ENCODE peak calls at places on chromosomes 3 and 15, in nine cellular contexts. One of them, this sample, is unnamed.

GRCh38 chr15:85154061-85154460 is 172.4 kb downstream of the PDE8A start:
- DNase-seq in uterus: no peak
- DNase-seq in tibial nerve: no peak
- DNase-seq in H54: no peak
- DNase-seq in breast epithelium: no peak
- DNase-seq in A549: no peak
- DNase-seq in HCT116: no peak
- DNase-seq in heart left ventricle: no peak
- DNase-seq in spleen: no peak
- DNase-seq in this sample: no peak

GRCh38 chr15:61159901-61160300 is 69.2 kb downstream of the RORA start:
- DNase-seq in uterus: no peak
- DNase-seq in tibial nerve: no peak
- DNase-seq in H54: no peak
- DNase-seq in breast epithelium: no peak
- DNase-seq in A549: no peak
- DNase-seq in HCT116: no peak
- DNase-seq in heart left ventricle: no peak
- DNase-seq in spleen: no peak
- DNase-seq in this sample: no peak

GRCh38 chr3:94990952-94991705 is 928.3 kb downstream of the NSUN3 start:
- DNase-seq in uterus: no peak
- DNase-seq in tibial nerve: no peak
- DNase-seq in H54: no peak
- DNase-seq in breast epithelium: no peak
- DNase-seq in A549: no peak
- DNase-seq in HCT116: no peak
- DNase-seq in heart left ventricle: no peak
- DNase-seq in spleen: no peak
- DNase-seq in this sample: no peak

GRCh38 chr15:84715442-84716035 is 400 bp downstream of the SEC11A start:
- DNase-seq in uterus: no peak
- DNase-seq in tibial nerve: no peak
- DNase-seq in H54: no peak
- DNase-seq in breast epithelium: no peak
- DNase-seq in A549: peak; percentile 51
- DNase-seq in HCT116: no peak
- DNase-seq in heart left ventricle: no peak
- DNase-seq in spleen: peak; percentile 82
- DNase-seq in this sample: peak; percentile 70

GRCh38 chr3:13007251-13007941 is 65.8 kb downstream of the IQSEC1 start:
- DNase-seq in uterus: no peak
- DNase-seq in tibial nerve: no peak
- DNase-seq in H54: no peak
- DNase-seq in breast epithelium: no peak
- DNase-seq in A549: no peak
- DNase-seq in HCT116: no peak
- DNase-seq in heart left ventricle: no peak
- DNase-seq in spleen: no peak
- DNase-seq in this sample: no peak

GRCh38 chr3:5554245-5554747 is 366.8 kb downstream of the EDEM1 start:
- DNase-seq in uterus: no peak
- DNase-seq in tibial nerve: no peak
- DNase-seq in H54: no peak
- DNase-seq in breast epithelium: no peak
- DNase-seq in A549: no peak
- DNase-seq in HCT116: no peak
- DNase-seq in heart left ventricle: no peak
- DNase-seq in spleen: no peak
- DNase-seq in this sample: no peak

GRCh38 chr15:59111267-59111666 is 6.3 kb downstream of the CCNB2 start:
- DNase-seq in uterus: no peak
- DNase-seq in tibial nerve: no peak
- DNase-seq in H54: no peak
- DNase-seq in breast epithelium: no peak
- DNase-seq in A549: no peak
- DNase-seq in HCT116: no peak
- DNase-seq in heart left ventricle: no peak
- DNase-seq in spleen: no peak
- DNase-seq in this sample: peak; percentile 89

GRCh38 chr15:51955514-51955913 is 16.1 kb downstream of the LEO1 start:
- DNase-seq in uterus: no peak
- DNase-seq in tibial nerve: no peak
- DNase-seq in H54: no peak
- DNase-seq in breast epithelium: no peak
- DNase-seq in A549: no peak
- DNase-seq in HCT116: no peak
- DNase-seq in heart left ventricle: no peak
- DNase-seq in spleen: no peak
- DNase-seq in this sample: no peak

GRCh38 chr3:142602630-142603339 is 6.6 kb downstream of the PLS1 start:
- DNase-seq in uterus: no peak
- DNase-seq in tibial nerve: no peak
- DNase-seq in H54: no peak
- DNase-seq in breast epithelium: no peak
- DNase-seq in A549: no peak
- DNase-seq in HCT116: no peak
- DNase-seq in heart left ventricle: no peak
- DNase-seq in spleen: no peak
- DNase-seq in this sample: no peak

DNA sequence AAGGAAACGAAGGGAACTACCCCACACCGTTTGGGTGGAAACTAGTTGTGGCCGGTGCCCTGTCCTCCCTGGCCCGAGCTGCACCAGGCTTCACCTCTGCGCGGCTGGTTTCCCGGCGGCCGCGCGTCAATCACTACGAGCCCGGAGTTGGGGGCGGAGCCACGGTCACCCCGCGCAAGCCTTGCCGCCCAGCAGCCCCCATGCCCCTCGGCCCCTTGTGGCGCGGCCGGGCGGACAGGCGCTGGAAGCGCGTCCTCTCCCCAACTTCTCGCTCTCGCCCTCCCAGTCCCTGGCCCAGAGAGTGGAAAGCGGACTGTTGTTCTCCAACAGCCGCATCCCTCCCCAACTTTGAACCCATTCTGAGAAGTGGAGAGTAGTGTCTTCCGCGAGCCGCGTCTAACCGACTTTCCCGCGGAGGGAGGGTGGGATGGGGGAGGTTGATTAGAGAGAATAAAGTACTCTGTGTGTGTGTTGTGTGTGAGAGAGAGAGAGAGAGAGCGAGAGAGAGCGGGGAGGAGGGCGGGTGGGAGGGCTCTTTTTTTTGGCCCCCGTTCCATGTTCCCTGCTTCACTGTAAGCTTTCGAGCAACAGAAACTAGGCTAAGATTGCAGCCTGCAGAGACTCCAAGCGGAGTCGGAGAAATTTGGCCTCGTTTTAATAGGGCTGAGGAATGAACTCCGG is 1.4 kb upstream of the MEIS2 start:
- DNase-seq in uterus: peak; percentile 86
- DNase-seq in tibial nerve: peak; percentile 61
- DNase-seq in H54: peak; percentile 71
- DNase-seq in breast epithelium: no peak
- DNase-seq in A549: peak; percentile 66
- DNase-seq in HCT116: peak; percentile 21
- DNase-seq in heart left ventricle: peak; percentile 87
- DNase-seq in spleen: peak; percentile 85
- DNase-seq in this sample: peak; percentile 73
- TF ChIP-seq POLR2A in uterus: peak; percentile 69
- TF ChIP-seq POLR2A in tibial nerve: no peak
- TF ChIP-seq POLR2A in H54: peak; percentile 72
- TF ChIP-seq POLR2A in breast epithelium: peak; percentile 31
- TF ChIP-seq POLR2A in A549: peak; percentile 72
- TF ChIP-seq POLR2A in HCT116: no peak
- TF ChIP-seq POLR2A in heart left ventricle: no peak
- TF ChIP-seq POLR2A in spleen: no peak
- TF ChIP-seq POLR2A in this sample: no peak

GRCh38 chr15:98896002-98896721 is 111.4 kb downstream of the PGPEP1L start:
- DNase-seq in uterus: no peak
- DNase-seq in tibial nerve: no peak
- DNase-seq in H54: no peak
- DNase-seq in breast epithelium: no peak
- DNase-seq in A549: peak; percentile 78
- DNase-seq in HCT116: no peak
- DNase-seq in heart left ventricle: no peak
- DNase-seq in spleen: no peak
- DNase-seq in this sample: no peak
- TF ChIP-seq POLR2A in uterus: no peak
- TF ChIP-seq POLR2A in tibial nerve: no peak
- TF ChIP-seq POLR2A in H54: no peak
- TF ChIP-seq POLR2A in breast epithelium: no peak
- TF ChIP-seq POLR2A in A549: no peak
- TF ChIP-seq POLR2A in HCT116: no peak
- TF ChIP-seq POLR2A in heart left ventricle: no peak
- TF ChIP-seq POLR2A in spleen: no peak
- TF ChIP-seq POLR2A in this sample: no peak

DNA sequence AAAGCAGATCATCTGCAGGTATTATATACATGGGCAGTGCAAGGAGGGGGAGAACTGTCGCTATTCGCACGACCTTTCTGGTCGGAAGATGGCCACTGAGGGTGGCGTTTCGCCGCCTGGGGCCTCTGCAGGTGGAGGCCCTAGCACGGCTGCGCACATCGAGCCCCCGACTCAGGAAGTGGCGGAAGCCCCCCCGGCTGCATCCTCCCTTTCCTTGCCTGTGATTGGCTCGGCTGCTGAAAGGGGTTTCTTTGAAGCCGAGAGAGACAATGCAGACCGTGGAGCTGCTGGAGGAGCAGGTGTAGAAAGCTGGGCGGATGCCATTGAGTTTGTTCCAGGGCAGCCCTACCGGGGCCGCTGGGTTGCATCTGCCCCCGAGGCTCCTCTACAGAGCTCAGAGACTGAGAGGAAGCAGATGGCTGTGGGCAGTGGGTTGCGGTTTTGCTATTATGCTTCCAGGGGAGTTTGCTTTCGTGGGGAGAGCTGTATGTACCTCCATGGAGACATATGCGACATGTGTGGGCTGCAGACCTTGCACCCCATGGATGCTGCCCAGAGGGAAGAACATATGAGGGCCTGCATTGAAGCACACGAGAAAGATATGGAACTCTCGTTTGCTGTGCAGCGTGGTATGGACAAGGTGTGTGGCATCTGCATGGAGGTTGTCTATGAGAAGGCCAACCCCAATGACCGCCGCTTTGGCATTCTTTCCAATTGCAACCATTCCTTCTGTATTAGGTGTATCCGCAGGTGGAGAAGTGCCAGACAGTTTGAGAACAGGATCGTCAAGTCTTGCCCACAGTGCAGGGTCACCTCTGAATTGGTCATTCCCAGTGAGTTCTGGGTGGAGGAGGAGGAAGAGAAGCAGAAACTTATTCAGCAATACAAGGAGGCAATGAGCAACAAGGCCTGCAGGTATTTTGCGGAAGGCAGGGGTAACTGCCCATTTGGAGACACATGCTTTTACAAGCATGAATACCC is 886 bp downstream of the MKRN3 start:
- DNase-seq in uterus: no peak
- DNase-seq in tibial nerve: no peak
- DNase-seq in H54: peak; percentile 7
- DNase-seq in breast epithelium: no peak
- DNase-seq in A549: no peak
- DNase-seq in HCT116: peak; percentile 29
- DNase-seq in heart left ventricle: no peak
- DNase-seq in spleen: no peak
- DNase-seq in this sample: no peak
- TF ChIP-seq POLR2A in uterus: no peak
- TF ChIP-seq POLR2A in tibial nerve: no peak
- TF ChIP-seq POLR2A in H54: no peak
- TF ChIP-seq POLR2A in breast epithelium: no peak
- TF ChIP-seq POLR2A in A549: peak; percentile 38
- TF ChIP-seq POLR2A in HCT116: peak; percentile 38
- TF ChIP-seq POLR2A in heart left ventricle: no peak
- TF ChIP-seq POLR2A in spleen: no peak
- TF ChIP-seq POLR2A in this sample: no peak

GRCh38 chr15:40472171-40472727 is 1.5 kb downstream of the CHST14 start:
- DNase-seq in uterus: no peak
- DNase-seq in tibial nerve: no peak
- DNase-seq in H54: no peak
- DNase-seq in breast epithelium: no peak
- DNase-seq in A549: no peak
- DNase-seq in HCT116: no peak
- DNase-seq in heart left ventricle: no peak
- DNase-seq in spleen: peak; percentile 73
- DNase-seq in this sample: no peak

GRCh38 chr15:40470423-40471104 is at the start of gene CHST14:
- DNase-seq in uterus: peak; percentile 66
- DNase-seq in tibial nerve: peak; percentile 44
- DNase-seq in H54: peak; percentile 76
- DNase-seq in breast epithelium: no peak
- DNase-seq in A549: peak; percentile 48
- DNase-seq in HCT116: no peak
- DNase-seq in heart left ventricle: peak; percentile 75
- DNase-seq in spleen: peak; percentile 92
- DNase-seq in this sample: peak; percentile 47

GRCh38 chr15:40471778-40472130 is 970 bp downstream of the CHST14 start:
- DNase-seq in uterus: no peak
- DNase-seq in tibial nerve: no peak
- DNase-seq in H54: no peak
- DNase-seq in breast epithelium: no peak
- DNase-seq in A549: no peak
- DNase-seq in HCT116: no peak
- DNase-seq in heart left ventricle: no peak
- DNase-seq in spleen: peak; percentile 78
- DNase-seq in this sample: peak; percentile 54

GRCh38 chr15:40469776-40470390 is 901 bp upstream of the CHST14 start:
- DNase-seq in uterus: no peak
- DNase-seq in tibial nerve: no peak
- DNase-seq in H54: no peak
- DNase-seq in breast epithelium: no peak
- DNase-seq in A549: no peak
- DNase-seq in HCT116: no peak
- DNase-seq in heart left ventricle: no peak
- DNase-seq in spleen: peak; percentile 48
- DNase-seq in this sample: peak; percentile 29

GRCh38 chr15:40471105-40471777 is 457 bp downstream of the CHST14 start:
- DNase-seq in uterus: peak; percentile 39
- DNase-seq in tibial nerve: peak; percentile 12
- DNase-seq in H54: no peak
- DNase-seq in breast epithelium: no peak
- DNase-seq in A549: no peak
- DNase-seq in HCT116: no peak
- DNase-seq in heart left ventricle: peak; percentile 48
- DNase-seq in spleen: peak; percentile 86
- DNase-seq in this sample: peak; percentile 54
- TF ChIP-seq POLR2A in uterus: no peak
- TF ChIP-seq POLR2A in tibial nerve: no peak
- TF ChIP-seq POLR2A in H54: peak; percentile 23
- TF ChIP-seq POLR2A in breast epithelium: no peak
- TF ChIP-seq POLR2A in A549: peak; percentile 11
- TF ChIP-seq POLR2A in HCT116: no peak
- TF ChIP-seq POLR2A in heart left ventricle: no peak
- TF ChIP-seq POLR2A in spleen: no peak
- TF ChIP-seq POLR2A in this sample: no peak

GRCh38 chr15:31214158-31214863 is 112.3 kb upstream of the KLF13 start:
- DNase-seq in uterus: no peak
- DNase-seq in tibial nerve: no peak
- DNase-seq in H54: no peak
- DNase-seq in breast epithelium: no peak
- DNase-seq in A549: no peak
- DNase-seq in HCT116: no peak
- DNase-seq in heart left ventricle: no peak
- DNase-seq in spleen: no peak
- DNase-seq in this sample: no peak
- TF ChIP-seq POLR2A in uterus: no peak
- TF ChIP-seq POLR2A in tibial nerve: no peak
- TF ChIP-seq POLR2A in H54: no peak
- TF ChIP-seq POLR2A in breast epithelium: no peak
- TF ChIP-seq POLR2A in A549: no peak
- TF ChIP-seq POLR2A in HCT116: no peak
- TF ChIP-seq POLR2A in heart left ventricle: no peak
- TF ChIP-seq POLR2A in spleen: no peak
- TF ChIP-seq POLR2A in this sample: no peak

This sample was measured in erythroblast.